ENCODE peak calls at places on chromosomes 12 and 14, in nine cellular contexts. W is mesendoderm; Y is sigmoid colon; F is CD4-positive, alpha-beta memory T cell; I is psoas muscle; N is esophagus squamous epithelium; X is heart left ventricle; S is tibial nerve; L is tibial artery. A is an unnamed sample.

GRCh38 chr12:127770123-127770522 is 496.8 kb upstream of the TMEM132C start:
- DNase-seq in L (no peak), I (no peak), X (no peak), S (no peak), N (no peak), F (no peak), Y (no peak), W (no peak), A (no peak)

GRCh38 chr14:92680781-92681650 is 67.4 kb downstream of the LGMN start:
- DNase-seq in N (no peak), Y (peak), X (peak), L (peak), W (peak), I (peak), F (peak), S (peak), A (peak)

GRCh38 chr12:124780752-124781685 is 82.6 kb downstream of the SCARB1 start:
- DNase-seq in Y (no peak), W (no peak), S (no peak), L (no peak), I (no peak), F (no peak), X (no peak), N (no peak), A (no peak)

GRCh38 chr12:53938276-53939140 is at the start of gene HOXC13:
- DNase-seq in L (peak), Y (no peak), X (no peak), N (no peak), I (peak), F (no peak), W (peak), S (peak), A (no peak)

GRCh38 chr14:54512393-54512792 is 2.7 kb downstream of the CGRRF1 start:
- DNase-seq in N (no peak), Y (no peak), F (no peak), S (no peak), I (no peak), L (no peak), X (no peak), W (no peak), A (no peak)

GRCh38 chr12:62813031-62813829 is 121.7 kb downstream of the PPM1H start:
- DNase-seq in N (no peak), I (peak), Y (peak), F (no peak), X (peak), S (peak), L (peak), W (peak), A (no peak)

GRCh38 chr12:58104443-58104842 is 163.1 kb downstream of the ATP23 start:
- DNase-seq in F (no peak), S (no peak), Y (no peak), N (no peak), W (no peak), I (no peak), L (no peak), X (no peak), A (no peak)

GRCh38 chr14:91177073-91177796 is 63.4 kb downstream of the DGLUCY start:
- DNase-seq in I (peak), Y (no peak), W (peak), S (peak), F (peak), L (no peak), X (peak), N (no peak), A (no peak)

GRCh38 chr12:105385141-105385540 is 54.6 kb downstream of the C12orf75 start:
- DNase-seq in W (no peak), S (no peak), I (no peak), X (no peak), N (no peak), F (no peak), Y (no peak), L (no peak), A (no peak)

GRCh38 chr12:114981036-114981435 is 297.1 kb upstream of the TBX3 start:
- DNase-seq in X (no peak), W (no peak), Y (no peak), N (no peak), L (no peak), S (no peak), I (no peak), F (no peak), A (no peak)

GRCh38 chr14:77024171-77024627 is 4.3 kb downstream of the IRF2BPL start:
- DNase-seq in N (no peak), I (no peak), F (peak), X (peak), S (no peak), Y (peak), L (no peak), W (peak), A (no peak)

GRCh38 chr12:9741726-9742125 is 8.8 kb upstream of the CLECL1 start:
- DNase-seq in N (no peak), W (no peak), I (no peak), Y (no peak), L (no peak), F (peak), S (no peak), X (no peak), A (no peak)

GRCh38 chr12:449203-449602 is 10.5 kb upstream of the B4GALNT3 start:
- DNase-seq in W (no peak), L (no peak), Y (no peak), F (no peak), N (no peak), S (no peak), I (no peak), X (no peak), A (no peak)

GRCh38 chr14:104972301-104973211 is 5.6 kb downstream of the AHNAK2 start:
- DNase-seq in W (no peak), S (peak), Y (peak), I (peak), N (no peak), L (peak), F (no peak), X (no peak), A (no peak)

GRCh38 chr14:31561155-31561846 is at the start of gene NUBPL:
- DNase-seq in W (peak), F (peak), L (peak), N (peak), I (peak), X (peak), Y (peak), S (peak), A (peak)

GRCh38 chr14:99769123-99769522 is 24.1 kb upstream of the EML1 start:
- DNase-seq in X (no peak), Y (peak), S (no peak), N (no peak), I (no peak), F (no peak), L (peak), W (no peak), A (no peak)

GRCh38 chr14:52641745-52642144 is 53.6 kb downstream of the ERO1A start:
- DNase-seq in I (no peak), Y (no peak), N (no peak), W (no peak), L (no peak), F (no peak), X (no peak), S (no peak), A (no peak)

GRCh38 chr12:95963104-95963503 is 20.0 kb downstream of the AMDHD1 start:
- DNase-seq in W (peak), X (no peak), S (no peak), I (no peak), L (no peak), Y (no peak), N (no peak), F (no peak), A (no peak)

GRCh38 chr14:77979666-77980351 is 179.9 kb downstream of the ADCK1 start:
- DNase-seq in S (no peak), N (no peak), F (no peak), W (peak), I (no peak), X (no peak), L (no peak), Y (no peak), A (peak)

GRCh38 chr12:88472248-88472647 is 108.0 kb downstream of the KITLG start:
- DNase-seq in F (no peak), X (no peak), Y (no peak), N (no peak), W (no peak), L (no peak), I (no peak), S (no peak), A (no peak)

GRCh38 chr12:32826807-32827412 is 69.7 kb downstream of the PKP2 start:
- DNase-seq in Y (no peak), W (no peak), L (no peak), X (peak), S (no peak), N (no peak), F (no peak), I (no peak), A (no peak)

GRCh38 chr14:100554082-100554677 is 33.0 kb downstream of the BEGAIN start:
- DNase-seq in N (no peak), L (no peak), S (peak), Y (no peak), F (no peak), I (peak), X (peak), W (no peak), A (no peak)

GRCh38 chr14:54483848-54484247 is 4.9 kb downstream of the GMFB start:
- DNase-seq in S (no peak), X (no peak), L (no peak), W (no peak), F (no peak), I (no peak), N (no peak), Y (no peak), A (no peak)

GRCh38 chr12:18690653-18691052 is 47.2 kb downstream of the PLCZ1 start:
- DNase-seq in I (no peak), L (no peak), N (no peak), X (no peak), W (peak), F (no peak), S (no peak), Y (no peak), A (no peak)

GRCh38 chr12:29164477-29165163 is 15.5 kb downstream of the FAR2 start:
- DNase-seq in N (no peak), L (no peak), X (no peak), I (no peak), Y (no peak), F (peak), W (peak), S (no peak), A (no peak)

GRCh38 chr14:36315159-36315853 is 5.1 kb downstream of the MBIP start:
- DNase-seq in L (no peak), S (no peak), Y (no peak), F (no peak), X (no peak), N (no peak), W (no peak), I (no peak), A (no peak)

DNA sequence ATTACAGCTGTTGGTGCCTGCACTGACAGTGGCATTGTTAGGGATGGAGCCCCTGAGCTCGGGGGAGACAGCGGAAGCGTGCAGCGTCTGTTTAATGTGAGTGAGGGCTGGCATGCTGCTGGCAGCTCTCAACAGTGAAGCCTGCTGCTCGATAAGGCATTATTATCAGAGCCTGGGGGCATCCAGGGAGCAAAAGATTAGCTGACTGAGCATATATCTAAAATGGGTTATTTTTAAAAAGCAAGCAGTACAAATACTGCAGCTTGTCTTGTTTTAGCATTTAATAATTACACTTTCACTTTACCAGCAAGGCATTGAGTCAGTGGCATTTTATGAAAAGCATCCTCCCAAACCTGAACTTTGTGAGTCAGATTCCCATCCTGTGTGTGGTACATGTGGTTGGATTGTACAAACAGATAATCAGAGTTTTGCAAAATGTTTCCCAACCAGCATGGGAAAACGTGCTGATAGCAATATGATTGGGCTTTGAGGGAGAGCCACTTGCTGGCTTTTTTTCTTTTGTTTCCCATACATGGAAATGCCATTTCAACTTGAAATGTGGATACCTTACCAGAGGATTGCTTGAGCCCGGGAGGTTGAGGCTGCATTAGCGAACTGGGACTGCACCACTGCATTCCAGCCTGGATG is 150.8 kb downstream of the PRKCH start:
- DNase-seq in F (peak), S (no peak), X (peak), W (no peak), Y (no peak), L (no peak), N (no peak), I (no peak), A (no peak)
- H3K27ac ChIP-seq in F (peak), S (no peak), X (peak), W (no peak), Y (peak), L (peak), N (peak), I (peak), A (no peak)

DNA sequence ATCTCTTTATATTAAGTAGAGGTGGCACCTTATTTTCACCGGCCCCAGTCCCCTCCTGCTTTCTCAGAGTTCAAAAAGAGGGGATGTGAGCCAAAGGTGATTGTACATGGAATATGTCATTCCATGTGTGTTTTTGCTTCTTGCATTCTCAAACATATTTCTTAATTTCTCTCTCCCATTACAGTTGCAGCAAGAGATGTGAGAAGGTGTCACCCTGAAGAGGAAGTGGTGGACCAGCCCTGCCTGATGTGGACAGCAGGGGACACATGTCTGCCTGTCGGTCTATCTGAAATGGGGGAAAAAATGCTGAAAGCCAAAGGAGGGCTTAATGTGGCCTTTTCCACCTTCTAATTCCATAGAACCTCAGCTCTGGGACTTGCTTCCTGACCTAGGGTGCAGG is 1.9 kb upstream of the FOXN3 start:
- DNase-seq in X (no peak), S (no peak), F (no peak), Y (peak), N (no peak), W (no peak), I (no peak), L (no peak), A (no peak)
- H3K27ac ChIP-seq in X (no peak), S (peak), F (no peak), Y (peak), N (peak), W (no peak), I (peak), L (peak), A (peak)

DNA sequence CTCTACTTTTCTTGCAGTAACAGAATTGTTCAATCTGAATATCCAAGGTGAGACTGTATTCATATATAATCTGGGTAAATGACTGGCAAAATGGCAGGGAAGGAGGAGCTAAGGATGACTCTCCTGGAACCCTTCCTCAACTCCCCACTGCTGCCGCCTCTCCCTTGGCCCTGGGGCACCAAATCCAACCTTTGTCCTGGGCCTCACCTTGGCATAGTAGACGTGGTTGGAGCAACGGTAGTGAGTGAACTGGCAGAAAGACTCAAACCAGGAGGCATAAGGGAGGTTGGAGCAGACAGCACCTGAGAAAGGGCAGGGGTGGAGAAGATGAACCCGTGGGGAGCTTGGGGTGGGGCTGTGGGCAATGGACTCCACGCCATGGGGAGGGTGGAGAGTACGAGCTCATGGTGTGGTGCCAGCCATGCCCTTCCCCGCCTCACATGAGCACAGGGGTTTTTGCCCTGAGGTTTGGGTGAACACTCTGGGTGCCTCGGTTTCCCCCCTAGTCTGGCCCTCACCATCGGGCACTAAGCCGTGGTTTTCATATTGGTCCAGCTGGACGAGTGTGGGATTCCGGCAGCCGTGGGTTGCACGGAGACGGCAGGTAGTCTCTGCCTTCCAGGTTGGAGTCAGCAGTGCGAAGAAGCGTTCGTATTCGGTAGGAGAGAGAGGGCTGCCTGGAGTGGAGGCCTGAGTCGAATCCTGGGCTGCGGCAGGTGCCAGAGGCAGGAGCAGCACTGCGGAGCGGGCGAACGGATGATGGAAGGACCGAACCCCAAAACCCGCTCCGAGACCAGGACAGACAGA is 753 bp downstream of the ACRBP start:
- DNase-seq in L (no peak), F (no peak), W (no peak), S (no peak), I (no peak), N (no peak), Y (peak), X (no peak), A (no peak)
- H3K27ac ChIP-seq in L (no peak), F (no peak), W (no peak), S (no peak), I (peak), N (peak), Y (peak), X (peak), A (peak)

DNA sequence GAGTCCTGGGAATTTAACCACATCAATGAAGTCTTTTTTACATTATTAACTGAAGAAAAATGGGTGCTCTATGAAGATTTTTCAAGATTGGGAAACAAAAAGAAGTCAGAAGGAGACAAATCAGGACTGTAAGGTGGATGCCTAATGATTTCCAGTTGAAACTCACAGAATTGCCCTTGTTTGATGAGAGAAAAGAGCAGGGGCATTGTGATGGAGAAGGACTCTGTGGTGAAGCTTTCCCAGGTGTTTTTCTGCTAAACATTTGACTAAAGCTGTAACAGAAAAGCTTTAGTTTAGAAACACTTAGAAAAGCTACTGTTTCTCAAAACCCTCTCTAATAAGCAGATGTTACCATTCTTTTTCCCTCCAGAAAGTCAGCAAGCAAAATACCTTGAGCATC is 5.8 kb downstream of the IRAK4 start:
- DNase-seq in S (no peak), I (no peak), L (no peak), W (no peak), X (no peak), Y (no peak), F (no peak), N (no peak), A (no peak)
- H3K27ac ChIP-seq in S (no peak), I (no peak), L (no peak), W (no peak), X (no peak), Y (no peak), F (no peak), N (no peak), A (no peak)

GRCh38 chr12:51890135-51890464 is 2.2 kb downstream of the ANKRD33 start:
- DNase-seq in X (no peak), W (no peak), L (peak), I (no peak), Y (no peak), F (no peak), N (no peak), S (no peak), A (no peak)

GRCh38 chr12:51886021-51886710 is 1.7 kb upstream of the ANKRD33 start:
- DNase-seq in F (peak), I (peak), N (no peak), W (peak), L (peak), S (peak), X (peak), Y (peak), A (peak)

GRCh38 chr12:51888316-51889215 is 663 bp downstream of the ANKRD33 start:
- DNase-seq in Y (peak), X (no peak), N (no peak), L (peak), F (no peak), I (no peak), W (no peak), S (no peak), A (no peak)

GRCh38 chr12:51889216-51890134 is 1.6 kb downstream of the ANKRD33 start:
- DNase-seq in W (no peak), F (no peak), L (peak), I (no peak), X (no peak), Y (peak), N (no peak), S (no peak), A (no peak)

GRCh38 chr12:51887476-51888315 is at the start of gene ANKRD33:
- DNase-seq in L (peak), W (peak), X (no peak), S (no peak), I (peak), N (no peak), F (no peak), Y (peak), A (no peak)
- H3K27ac ChIP-seq in L (no peak), W (no peak), X (no peak), S (no peak), I (no peak), N (no peak), F (no peak), Y (no peak), A (no peak)